ENCODE peak calls at places on chromosomes 4 and X, in nine cellular contexts. U is lower leg skin; P is psoas muscle; O is CD4-positive, alpha-beta memory T cell; Y is HFF-Myc; W is fibroblast of the aortic adventitia; T is A549; Q is NB4; V is uterus. C is an unnamed sample.

GRCh38 chrX:40095588-40096394 is 2.0 kb downstream of the BCOR start:
- DNase-seq in U (no peak), P (no peak), O (no peak), Y (no peak), W (no peak), T (no peak), Q (peak; percentile 90), V (no peak), C (no peak)

GRCh38 chr4:16939178-16939577 is 40.7 kb upstream of the LDB2 start:
- DNase-seq in U (no peak), P (no peak), O (no peak), Y (no peak), W (no peak), T (no peak), Q (no peak), V (no peak), C (no peak)

GRCh38 chrX:139862208-139862607 is 70.6 kb downstream of the ATP11C start:
- DNase-seq in U (no peak), P (no peak), O (no peak), Y (no peak), W (no peak), T (no peak), Q (no peak), V (no peak), C (no peak)

GRCh38 chrX:25012433-25012735 is 3.4 kb downstream of the ARX start:
- DNase-seq in U (no peak), P (peak; percentile 57), O (no peak), Y (no peak), W (no peak), T (no peak), Q (peak; percentile 31), V (no peak), C (no peak)

GRCh38 chr4:47372561-47372960 is 90.9 kb downstream of the COMMD8 start:
- DNase-seq in U (no peak), P (no peak), O (no peak), Y (no peak), W (no peak), T (no peak), Q (peak; percentile 22), V (no peak), C (no peak)

GRCh38 chrX:153725039-153725831 is 579 bp downstream of the ABCD1 start:
- DNase-seq in U (no peak), P (no peak), O (no peak), Y (no peak), W (no peak), T (no peak), Q (no peak), V (no peak), C (peak; percentile 33)

GRCh38 chr4:107213880-107214279 is 177.8 kb upstream of the DKK2 start:
- DNase-seq in U (no peak), P (no peak), O (no peak), Y (no peak), W (peak; percentile 26), T (no peak), Q (no peak), V (no peak), C (no peak)

GRCh38 chrX:137747231-137747630 is 181.3 kb downstream of the ZIC3 start:
- DNase-seq in U (no peak), P (no peak), O (no peak), Y (no peak), W (no peak), T (no peak), Q (no peak), V (no peak), C (no peak)

GRCh38 chr4:122733805-122734155 is 1.3 kb downstream of the BBS12 start:
- DNase-seq in U (no peak), P (no peak), O (no peak), Y (no peak), W (no peak), T (no peak), Q (no peak), V (no peak), C (no peak)

GRCh38 chrX:73262991-73263390 is 48.3 kb upstream of the NAP1L2 start:
- DNase-seq in U (no peak), P (no peak), O (peak; percentile 7), Y (no peak), W (peak; percentile 1), T (peak; percentile 1), Q (peak; percentile 32), V (no peak), C (no peak)

GRCh38 chr4:115671581-115671980 is 558.2 kb upstream of the NDST4 start:
- DNase-seq in U (no peak), P (no peak), O (no peak), Y (no peak), W (no peak), T (no peak), Q (no peak), V (no peak), C (no peak)

GRCh38 chr4:2937986-2938385 is 25.2 kb downstream of the NOP14 start:
- DNase-seq in U (no peak), P (no peak), O (no peak), Y (no peak), W (no peak), T (no peak), Q (no peak), V (no peak), C (no peak)

GRCh38 chrX:72495041-72495440 is 77.6 kb downstream of the HDAC8 start:
- DNase-seq in U (no peak), P (no peak), O (no peak), Y (no peak), W (peak; percentile 51), T (no peak), Q (no peak), V (peak; percentile 29), C (no peak)

GRCh38 chr4:140300271-140300970 is 73.0 kb upstream of the SCOC start:
- DNase-seq in U (peak; percentile 28), P (no peak), O (no peak), Y (no peak), W (peak; percentile 64), T (peak; percentile 19), Q (peak; percentile 12), V (peak; percentile 54), C (no peak)

GRCh38 chr4:166506051-166506450 is 633.0 kb downstream of the TLL1 start:
- DNase-seq in U (no peak), P (no peak), O (no peak), Y (no peak), W (no peak), T (no peak), Q (no peak), V (no peak), C (no peak)
- H3K4me3 ChIP-seq in U (no peak overlapping the region), P (no peak overlapping the region), O (no peak overlapping the region), Y (no peak overlapping the region), W (no peak overlapping the region), T (no peak overlapping the region), Q (no peak overlapping the region), V (no peak overlapping the region), C (no peak overlapping the region)

GRCh38 chr4:88015659-88016295 is 8.3 kb downstream of the PKD2 start:
- DNase-seq in U (no peak), P (no peak), O (no peak), Y (no peak), W (no peak), T (no peak), Q (no peak), V (no peak), C (no peak)

GRCh38 chr4:88022289-88022688 is 14.9 kb downstream of the PKD2 start:
- DNase-seq in U (no peak), P (no peak), O (no peak), Y (no peak), W (no peak), T (no peak), Q (no peak), V (no peak), C (no peak)

GRCh38 chr4:88017516-88018302 is 10.3 kb downstream of the PKD2 start:
- DNase-seq in U (peak; percentile 41), P (no peak), O (no peak), Y (no peak), W (peak; percentile 98), T (peak; percentile 26), Q (no peak), V (peak; percentile 78), C (no peak)

GRCh38 chr4:88021824-88022223 is 14.4 kb downstream of the PKD2 start:
- DNase-seq in U (no peak), P (no peak), O (no peak), Y (no peak), W (peak; percentile 14), T (no peak), Q (no peak), V (peak; percentile 59), C (no peak)

GRCh38 chr4:88018471-88018870 is 11.0 kb downstream of the PKD2 start:
- DNase-seq in U (peak; percentile 45), P (peak; percentile 46), O (no peak), Y (no peak), W (peak; percentile 91), T (no peak), Q (peak; percentile 43), V (peak; percentile 70), C (no peak)
- H3K4me3 ChIP-seq in U (no peak overlapping the region), P (peak overlapping the region; percentile 3), O (no peak overlapping the region), Y (peak overlapping the region; percentile 6), W (peak overlapping the region; percentile 42), T (no peak overlapping the region), Q (no peak overlapping the region), V (peak overlapping the region; percentile 4), C (no peak overlapping the region)

GRCh38 chr4:109969909-109970308 is 57.2 kb downstream of the EGF start:
- DNase-seq in U (no peak), P (no peak), O (no peak), Y (no peak), W (no peak), T (no peak), Q (peak; percentile 11), V (no peak), C (no peak)

GRCh38 chr4:109969087-109969486 is 56.4 kb downstream of the EGF start:
- DNase-seq in U (no peak), P (no peak), O (no peak), Y (no peak), W (no peak), T (no peak), Q (peak; percentile 63), V (no peak), C (no peak)

GRCh38 chr4:109976189-109976588 is 63.5 kb downstream of the EGF start:
- DNase-seq in U (no peak), P (no peak), O (no peak), Y (no peak), W (no peak), T (no peak), Q (no peak), V (no peak), C (no peak)

GRCh38 chr4:109972786-109973528 is 60.3 kb downstream of the EGF start:
- DNase-seq in U (no peak), P (no peak), O (no peak), Y (no peak), W (no peak), T (no peak), Q (no peak), V (no peak), C (no peak)

DNA sequence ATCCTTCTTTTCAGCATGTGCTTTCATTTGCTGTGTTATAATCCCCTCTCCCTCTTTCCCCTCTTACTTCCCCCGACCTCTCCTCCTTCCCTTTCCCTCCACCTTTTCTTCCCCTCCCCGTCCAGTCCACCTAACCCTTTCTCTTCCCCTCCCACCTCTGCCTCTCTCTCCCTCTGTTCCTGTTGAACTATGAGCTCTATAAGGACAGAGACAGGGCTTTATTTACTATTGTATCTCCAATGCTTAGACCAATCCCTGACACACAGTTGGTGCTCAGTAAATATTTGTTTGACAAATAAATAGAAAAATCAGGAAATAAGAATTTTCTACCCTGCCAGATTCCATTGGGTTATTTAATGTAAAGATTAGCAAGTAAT is 60.8 kb downstream of the EGF start:
- DNase-seq in U (no peak), P (no peak), O (no peak), Y (no peak), W (no peak), T (no peak), Q (no peak), V (no peak), C (no peak)
- H3K4me3 ChIP-seq in U (no peak overlapping the region), P (no peak overlapping the region), O (no peak overlapping the region), Y (no peak overlapping the region), W (no peak overlapping the region), T (no peak overlapping the region), Q (no peak overlapping the region), V (no peak overlapping the region), C (no peak overlapping the region)

GRCh38 chr4:81737865-81738559 is 266.3 kb upstream of the RASGEF1B start:
- DNase-seq in U (no peak), P (no peak), O (no peak), Y (no peak), W (no peak), T (no peak), Q (no peak), V (no peak), C (no peak)
- H3K4me3 ChIP-seq in U (no peak overlapping the region), P (no peak overlapping the region), O (no peak overlapping the region), Y (no peak overlapping the region), W (no peak overlapping the region), T (no peak overlapping the region), Q (no peak overlapping the region), V (no peak overlapping the region), C (no peak overlapping the region)